ENCODE peak calls at places on chromosomes 1 and 21, in six cellular contexts. Z is vagina, S is ovary, M is GM12892, O is lower leg skin, V is A549. P is an unnamed sample.

GRCh38 chr1:11912000-11912399 is 14.2 kb downstream of the KIAA2013 start:
- DNase-seq in O (no peak), S (no peak), V (no peak), M (no peak), Z (no peak), P (no peak)

GRCh38 chr1:28564310-28564709 is 11.4 kb downstream of the TRNAU1AP start:
- DNase-seq in S (no peak), Z (no peak), M (no peak), O (no peak), V (no peak), P (no peak)

GRCh38 chr1:161706483-161707347 is at the start of gene FCRLA:
- DNase-seq in O (no peak), M (peak), S (no peak), V (no peak), Z (no peak), P (no peak)

GRCh38 chr1:16718908-16719533 is 21.3 kb upstream of the RNU1-4 start:
- DNase-seq in V (no peak), O (peak), Z (peak), S (peak), M (no peak), P (no peak)

GRCh38 chr21:37530901-37531351 is 164.4 kb downstream of the DYRK1A start:
- DNase-seq in M (no peak), S (no peak), O (no peak), Z (no peak), V (no peak), P (no peak)

GRCh38 chr21:36551731-36552457 is 72.0 kb upstream of the CLDN14 start:
- DNase-seq in V (no peak), O (no peak), S (no peak), M (no peak), Z (peak), P (no peak)

GRCh38 chr1:87951852-87952251 is 623.2 kb downstream of the LMO4 start:
- DNase-seq in S (no peak), M (no peak), Z (no peak), O (no peak), V (no peak), P (no peak)

GRCh38 chr21:35578350-35578782 is 482.0 kb downstream of the SETD4 start:
- DNase-seq in V (no peak), M (no peak), Z (no peak), O (no peak), S (no peak), P (no peak)

GRCh38 chr1:41447995-41448770 is 36.3 kb downstream of the EDN2 start:
- DNase-seq in V (no peak), O (no peak), M (no peak), Z (no peak), S (no peak), P (no peak)

GRCh38 chr1:228144213-228145049 is 4.4 kb downstream of the GUK1 start:
- DNase-seq in M (no peak), Z (no peak), V (no peak), O (no peak), S (no peak), P (no peak)

GRCh38 chr1:16218014-16218673 is 5.7 kb upstream of the ARHGEF19 start:
- DNase-seq in O (no peak), M (no peak), Z (no peak), V (no peak), S (no peak), P (no peak)

GRCh38 chr1:236524142-236524891 is 535 bp downstream of the LGALS8 start:
- DNase-seq in M (peak), Z (peak), O (no peak), S (peak), V (peak), P (peak)

GRCh38 chr1:27116697-27117096 is 38.2 kb downstream of the SLC9A1 start:
- DNase-seq in V (no peak), Z (no peak), S (no peak), O (no peak), M (no peak), P (no peak)

GRCh38 chr21:44617071-44617501 is 5.2 kb downstream of the KRTAP10-8 start:
- DNase-seq in S (no peak), M (no peak), Z (peak), V (no peak), O (no peak), P (no peak)

GRCh38 chr1:72281637-72282270 is 585 bp downstream of the NEGR1 start:
- DNase-seq in M (no peak), V (no peak), S (no peak), O (peak), Z (no peak), P (no peak)

GRCh38 chr1:90510143-90510542 is 207.0 kb downstream of the BARHL2 start:
- DNase-seq in M (no peak), V (no peak), S (no peak), O (no peak), Z (no peak), P (no peak)

GRCh38 chr1:65014321-65014720 is 48.0 kb upstream of the JAK1 start:
- DNase-seq in V (no peak), O (no peak), Z (no peak), M (no peak), S (no peak), P (no peak)

GRCh38 chr1:206513312-206514111 is 6.2 kb downstream of the RASSF5 start:
- DNase-seq in M (no peak), Z (peak), S (peak), O (peak), V (no peak), P (no peak)
- TF ChIP-seq POLR2A in M (no peak), Z (no peak), S (no peak), O (no peak), V (no peak), P (no peak)

DNA sequence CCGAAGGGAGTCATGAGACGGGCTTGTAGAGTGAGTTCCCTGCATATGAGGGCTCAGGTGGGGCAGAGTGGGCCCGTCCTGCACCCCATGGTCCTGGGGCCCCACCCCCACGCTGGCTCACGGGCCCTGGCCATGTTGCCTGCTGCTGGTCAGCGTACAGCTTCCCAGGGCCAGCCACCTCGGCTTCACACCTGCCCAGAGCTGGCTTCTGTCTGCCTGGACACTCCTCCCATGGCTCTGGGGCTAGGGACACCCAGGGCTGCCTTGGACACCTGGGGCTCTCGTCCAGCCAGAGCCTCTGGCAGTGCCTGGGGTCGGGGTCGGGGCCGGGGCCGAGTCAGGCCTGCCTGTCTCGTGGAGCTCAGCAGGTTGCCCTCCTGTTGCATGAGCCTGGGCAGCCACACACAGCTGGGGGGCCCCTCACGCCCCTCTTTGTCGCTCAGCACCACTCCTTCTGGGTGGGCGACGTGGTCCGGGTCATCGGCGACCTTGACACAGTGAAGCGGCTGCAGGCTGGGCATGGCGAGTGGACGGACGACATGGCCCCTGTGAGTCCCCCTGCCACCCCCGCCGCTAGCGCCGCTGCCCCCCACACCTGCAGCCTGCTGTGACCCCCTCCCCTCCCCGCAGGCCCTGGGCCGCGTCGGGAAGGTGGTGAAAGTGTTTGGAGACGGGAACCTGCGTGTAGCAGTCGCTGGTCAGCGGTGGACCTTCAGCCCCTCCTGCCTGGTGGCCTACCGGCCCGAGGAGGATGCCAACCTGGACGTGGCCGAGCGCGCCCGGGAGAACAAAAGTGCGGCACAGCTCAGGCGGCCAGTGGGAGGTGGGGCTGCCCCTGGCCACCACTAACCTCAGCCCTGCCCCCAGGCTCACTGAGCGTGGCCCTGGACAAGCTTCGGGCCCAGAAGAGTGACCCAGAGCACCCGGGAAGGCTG is 5.5 kb upstream of the MMP23B start:
- DNase-seq in V (no peak), M (no peak), S (no peak), Z (no peak), O (no peak), P (no peak)
- TF ChIP-seq POLR2A in V (no peak), M (no peak), S (no peak), Z (no peak), O (no peak), P (no peak)

DNA sequence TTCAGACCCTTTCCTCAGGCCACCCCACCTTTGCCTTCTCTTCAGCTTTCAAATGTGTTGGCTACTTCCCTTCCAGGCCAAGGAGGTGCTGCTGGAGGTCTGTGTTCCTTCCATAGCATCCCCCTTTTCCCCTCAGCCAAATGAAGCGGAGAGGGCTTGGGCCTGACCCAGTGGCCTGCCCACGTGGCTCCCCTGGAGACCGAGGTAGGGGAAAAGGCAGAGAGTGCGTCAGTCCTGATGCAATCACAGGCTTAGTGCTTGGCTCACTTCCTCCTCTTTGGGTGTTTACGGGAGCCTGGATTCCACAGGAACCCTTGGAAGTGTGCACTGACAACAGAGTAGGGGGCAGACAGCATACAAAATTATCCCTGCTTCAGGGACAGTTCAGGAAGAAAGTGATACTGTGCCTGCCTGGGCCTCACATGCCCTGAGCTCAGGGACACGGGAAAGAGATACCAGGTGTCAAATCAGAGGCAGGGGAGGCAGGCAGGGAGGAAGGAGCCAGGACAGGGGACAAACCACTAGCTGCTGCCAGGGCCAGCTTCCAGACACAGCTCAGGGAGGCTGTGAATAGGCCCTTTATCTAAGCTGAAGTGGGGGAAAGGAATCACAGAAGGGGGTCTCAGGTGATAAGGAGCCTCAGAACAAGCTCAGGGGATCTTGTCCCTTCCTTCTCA is 16.6 kb upstream of the PTP4A2 start:
- DNase-seq in O (peak), S (peak), M (no peak), V (peak), Z (peak), P (no peak)
- TF ChIP-seq POLR2A in O (no peak), S (peak), M (no peak), V (no peak), Z (no peak), P (no peak)

GRCh38 chr1:145991799-145992412 is 4.5 kb downstream of the TXNIP start:
- DNase-seq in O (peak), V (no peak), M (no peak), Z (no peak), S (no peak), P (no peak)
- TF ChIP-seq POLR2A in O (peak), V (no peak), M (peak), Z (no peak), S (no peak), P (peak)

GRCh38 chr1:198678901-198679329 is 40.1 kb downstream of the PTPRC start:
- DNase-seq in Z (no peak), O (no peak), V (no peak), M (no peak), S (no peak), P (no peak)

GRCh38 chr1:198680174-198680871 is 41.5 kb downstream of the PTPRC start:
- DNase-seq in S (no peak), Z (no peak), M (no peak), V (no peak), O (no peak), P (no peak)

GRCh38 chr1:198678301-198678836 is 39.5 kb downstream of the PTPRC start:
- DNase-seq in O (no peak), S (no peak), M (no peak), V (no peak), Z (no peak), P (no peak)

GRCh38 chr1:198681247-198681646 is 42.4 kb downstream of the PTPRC start:
- DNase-seq in O (no peak), M (no peak), Z (no peak), S (no peak), V (no peak), P (no peak)

DNA sequence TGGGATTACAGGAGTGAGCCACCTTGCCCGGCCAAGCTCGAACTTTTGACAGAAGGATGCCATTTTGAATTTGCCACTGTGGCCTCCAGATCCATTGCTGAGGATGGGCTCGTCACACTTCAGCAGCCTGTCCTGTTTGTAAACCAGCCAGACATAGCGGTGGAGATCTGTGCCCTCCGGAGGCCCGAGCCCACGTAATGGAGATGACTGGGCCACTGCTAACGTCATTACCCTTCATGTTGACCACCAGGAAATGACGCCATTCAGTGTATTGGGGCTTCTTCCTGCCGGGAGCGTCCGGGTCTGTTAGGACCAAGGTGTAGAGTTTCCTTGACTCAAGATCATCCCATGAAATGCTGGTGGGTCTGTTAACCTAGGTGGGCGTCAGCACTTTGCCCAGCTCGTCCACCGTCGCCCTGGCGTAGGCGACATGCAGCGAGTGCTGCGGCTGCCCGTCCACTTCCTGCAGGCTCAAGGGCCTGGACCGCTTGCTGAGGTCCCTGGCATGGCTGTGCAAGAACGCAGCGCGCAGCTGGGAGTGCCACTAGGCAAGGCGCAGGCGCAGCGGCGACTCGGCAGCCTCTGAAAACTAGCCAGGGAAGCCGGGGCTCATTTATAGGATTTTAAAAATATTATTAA is 40.8 kb downstream of the PTPRC start:
- DNase-seq in M (no peak), Z (no peak), S (no peak), O (no peak), V (no peak), P (no peak)
- TF ChIP-seq POLR2A in M (no peak), Z (no peak), S (no peak), O (no peak), V (no peak), P (no peak)

P was measured in GM12891.